ENCODE peak calls at places on chromosomes 2 and 18, in five cellular contexts. K is lower lobe of right lung, D is amniotic stem cell, E is AG08396, H is neural progenitor cell. R is an unnamed sample.

GRCh38 chr2:59254279-59254678 is 1013.2 kb upstream of the FANCL start:
- DNase-seq in K (no peak), D (no peak), E (no peak), H (no peak), R (no peak)

GRCh38 chr2:42958036-42958370 is 165.6 kb upstream of the HAAO start:
- DNase-seq in K (no peak), D (no peak), E (no peak), H (no peak), R (peak)

GRCh38 chr18:70234667-70235459 is 29.4 kb upstream of the RTTN start:
- DNase-seq in K (no peak), D (no peak), E (peak), H (no peak), R (no peak)

GRCh38 chr2:221649045-221649444 is 76.9 kb upstream of the EPHA4 start:
- DNase-seq in K (no peak), D (no peak), E (no peak), H (no peak), R (peak)

GRCh38 chr2:234873828-234874173 is 78.0 kb upstream of the SH3BP4 start:
- DNase-seq in K (no peak), D (no peak), E (no peak), H (no peak), R (no peak)

GRCh38 chr2:119697290-119698013 is 18.5 kb downstream of the TMEM177 start:
- DNase-seq in K (no peak), D (no peak), E (no peak), H (no peak), R (no peak)

GRCh38 chr2:20173496-20174402 is 51.2 kb downstream of the SDC1 start:
- DNase-seq in K (no peak), D (no peak), E (no peak), H (no peak), R (no peak)

GRCh38 chr18:58496937-58497336 is 132.0 kb downstream of the ALPK2 start:
- DNase-seq in K (no peak), D (no peak), E (no peak), H (peak), R (no peak)

GRCh38 chr2:44889118-44889517 is 52.4 kb upstream of the SIX3 start:
- DNase-seq in K (no peak), D (no peak), E (no peak), H (no peak), R (no peak)

GRCh38 chr2:191152841-191153240 is 2.0 kb upstream of the STAT4 start:
- DNase-seq in K (no peak), D (no peak), E (no peak), H (no peak), R (no peak)

GRCh38 chr18:42414756-42415454 is 459.9 kb downstream of the PIK3C3 start:
- DNase-seq in K (no peak), D (no peak), E (peak), H (no peak), R (no peak)

GRCh38 chr2:133837441-133838090 is 269.3 kb upstream of the NCKAP5 start:
- DNase-seq in K (no peak), D (no peak), E (no peak), H (no peak), R (peak)

GRCh38 chr2:239294571-239295054 is 106.2 kb downstream of the HDAC4 start:
- DNase-seq in K (no peak), D (no peak), E (no peak), H (no peak), R (no peak)

GRCh38 chr2:168559187-168559586 is 103.1 kb downstream of the CERS6 start:
- DNase-seq in K (no peak), D (no peak), E (no peak), H (no peak), R (no peak)

GRCh38 chr2:23386422-23387220 is 1.6 kb downstream of the KLHL29 start:
- DNase-seq in K (peak), D (no peak), E (peak), H (peak), R (no peak)

GRCh38 chr18:62210138-62210537 is 23.1 kb downstream of the RELCH start:
- DNase-seq in K (no peak), D (no peak), E (no peak), H (no peak), R (no peak)

GRCh38 chr2:49262815-49263560 is 108.7 kb upstream of the FSHR start:
- DNase-seq in K (no peak), D (no peak), E (no peak), H (no peak), R (no peak)

R was measured in NCI-H446.